ENCODE peak calls at places on chromosomes 5 and 9, in four cellular contexts. Q is IMR-90, A is H9, T is mesenchymal stem cell. O is an unnamed sample.
A peak's percentile ranks its signal among the peaks of the same experiment; 100 is the strongest.

GRCh38 chr9:93577940-93578682 is 1.7 kb downstream of the PHF2 start:
- DNase-seq in Q (no peak), A (no peak), T (no peak), O (peak; percentile 45)

GRCh38 chr9:109110326-109111014 is 9.3 kb downstream of the TMEM245 start:
- DNase-seq in Q (peak; percentile 80), A (no peak), T (peak; percentile 82), O (no peak)

GRCh38 chr5:118796081-118796480 is 192.3 kb downstream of the DTWD2 start:
- DNase-seq in Q (no peak), A (peak; percentile 85), T (no peak), O (peak; percentile 19)

GRCh38 chr5:81980160-81980559 is 8.3 kb downstream of the ATG10 start:
- DNase-seq in Q (no peak), A (no peak), T (no peak), O (no peak)

GRCh38 chr5:111401906-111402305 is 110.4 kb downstream of the STARD4 start:
- DNase-seq in Q (no peak), A (no peak), T (no peak), O (no peak)

GRCh38 chr5:31585519-31586270 is 53.2 kb upstream of the PDZD2 start:
- DNase-seq in Q (peak; percentile 49), A (no peak), T (no peak), O (no peak)

GRCh38 chr5:82387041-82387818 is 109.1 kb upstream of the RPS23 start:
- DNase-seq in Q (peak; percentile 18), A (no peak), T (peak; percentile 26), O (no peak)

GRCh38 chr5:126656397-126657007 is 55.8 kb downstream of the PHAX start:
- DNase-seq in Q (peak; percentile 57), A (no peak), T (peak; percentile 55), O (no peak)

GRCh38 chr5:24110019-24110615 is 534.7 kb downstream of the CDH10 start:
- DNase-seq in Q (no peak), A (no peak), T (peak; percentile 24), O (no peak)

GRCh38 chr5:6675784-6676499 is 37.3 kb upstream of the TENT4A start:
- DNase-seq in Q (no peak), A (no peak), T (no peak), O (no peak)

GRCh38 chr5:97471951-97472350 is 288.9 kb upstream of the RIOK2 start:
- DNase-seq in Q (no peak), A (no peak), T (no peak), O (no peak)

GRCh38 chr5:95884021-95884333 is 61.5 kb upstream of the GLRX start:
- DNase-seq in Q (peak; percentile 68), A (no peak), T (peak; percentile 74), O (no peak)

GRCh38 chr9:124849801-124850200 is 3.5 kb upstream of the WDR38 start:
- DNase-seq in Q (peak; percentile 82), A (no peak), T (peak; percentile 88), O (no peak)

DNA sequence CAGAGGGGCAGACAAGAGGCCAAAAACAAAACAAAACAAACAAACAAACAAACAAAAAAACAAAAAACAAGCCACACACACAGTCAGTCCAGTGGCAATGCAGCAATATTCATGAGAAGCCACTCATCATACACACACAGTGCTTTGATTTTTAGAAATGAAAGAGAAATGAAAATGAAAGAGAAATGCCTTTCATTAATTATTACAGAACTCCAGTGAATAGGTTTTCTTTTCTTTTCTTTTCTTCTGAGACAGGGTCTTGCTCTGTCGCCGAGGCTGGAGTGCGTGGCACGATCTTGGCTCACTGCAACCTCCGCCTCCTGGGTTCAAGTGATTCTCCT is 36.9 kb downstream of the SPRY4 start:
- DNase-seq in Q (no peak), A (no peak), T (no peak), O (no peak)
- H4K8ac ChIP-seq in Q (peak overlapping the region; percentile 45), A (no peak overlapping the region), T (no peak overlapping the region), O (no peak overlapping the region)

DNA sequence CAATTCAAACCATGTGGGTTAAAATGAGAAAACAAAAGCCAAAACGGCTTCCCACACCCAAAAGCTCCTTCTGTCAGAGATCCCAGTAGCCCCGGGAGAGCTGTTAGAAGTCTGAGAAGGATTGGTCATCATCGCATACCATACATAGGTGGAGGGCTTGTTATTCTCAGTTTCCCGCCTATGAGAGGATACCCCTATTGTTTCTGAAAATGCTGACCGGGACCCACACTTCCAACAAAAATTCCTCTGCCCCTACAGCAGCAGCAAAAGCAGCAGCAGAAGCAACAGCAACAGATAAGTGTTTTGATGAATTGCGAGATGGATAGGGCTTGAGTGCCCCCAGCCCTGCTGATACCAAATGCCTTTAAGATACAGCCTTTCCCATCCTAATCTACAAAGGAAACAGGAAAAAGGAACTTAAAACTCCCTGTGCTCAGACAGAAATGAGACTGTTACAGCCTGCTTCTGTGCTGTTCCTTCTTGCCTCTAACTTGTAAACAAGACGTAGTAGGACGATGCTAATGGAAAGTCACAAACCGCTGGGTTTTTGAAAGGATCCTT is at the start of gene TEK:
- DNase-seq in Q (peak; percentile 44), A (peak; percentile 47), T (peak; percentile 78), O (peak; percentile 27)
- H4K8ac ChIP-seq in Q (peak within 1 kb of the TSS; percentile 96), A (no peak within 1 kb of the TSS), T (no peak within 1 kb of the TSS), O (no peak within 1 kb of the TSS)

GRCh38 chr5:150454492-150455229 is 5.1 kb upstream of the RPS14 start:
- DNase-seq in Q (no peak), A (no peak), T (no peak), O (no peak)

GRCh38 chr5:150458819-150459557 is 9.4 kb upstream of the RPS14 start:
- DNase-seq in Q (peak; percentile 38), A (peak; percentile 76), T (peak; percentile 45), O (no peak)

GRCh38 chr5:150460781-150461180 is 11.2 kb upstream of the RPS14 start:
- DNase-seq in Q (no peak), A (no peak), T (no peak), O (no peak)

GRCh38 chr5:150457562-150458240 is 8.2 kb upstream of the RPS14 start:
- DNase-seq in Q (no peak), A (no peak), T (no peak), O (no peak)

GRCh38 chr5:150457112-150457511 is 7.6 kb upstream of the RPS14 start:
- DNase-seq in Q (no peak), A (peak; percentile 40), T (no peak), O (no peak)
- H4K8ac ChIP-seq in Q (peak overlapping the region; percentile 39), A (no peak overlapping the region), T (no peak overlapping the region), O (no peak overlapping the region)

GRCh38 chr5:137888875-137889759 is at the start of gene PKD2L2:
- DNase-seq in Q (peak; percentile 64), A (peak; percentile 81), T (no peak), O (peak; percentile 87)

GRCh38 chr5:137890850-137891249 is 1.6 kb downstream of the PKD2L2 start:
- DNase-seq in Q (no peak), A (no peak), T (no peak), O (no peak)

GRCh38 chr5:137888489-137888874 is 775 bp upstream of the PKD2L2 start:
- DNase-seq in Q (no peak), A (no peak), T (no peak), O (no peak)

GRCh38 chr5:137891849-137892248 is 2.6 kb downstream of the PKD2L2 start:
- DNase-seq in Q (no peak), A (no peak), T (no peak), O (no peak)

GRCh38 chr5:137887831-137888230 is 1.4 kb upstream of the PKD2L2 start:
- DNase-seq in Q (no peak), A (no peak), T (no peak), O (no peak)
- H4K8ac ChIP-seq in Q (no peak overlapping the region), A (no peak overlapping the region), T (no peak overlapping the region), O (no peak overlapping the region)

GRCh38 chr5:71452876-71453275 is 2.6 kb upstream of the BDP1 start:
- DNase-seq in Q (no peak), A (no peak), T (no peak), O (no peak)

GRCh38 chr5:71455427-71456361 is at the start of gene BDP1:
- DNase-seq in Q (peak; percentile 93), A (peak; percentile 96), T (peak; percentile 95), O (peak; percentile 99)

GRCh38 chr5:71457106-71457505 is 1.7 kb downstream of the BDP1 start:
- DNase-seq in Q (no peak), A (no peak), T (no peak), O (no peak)

GRCh38 chr5:71456362-71456743 is 902 bp downstream of the BDP1 start:
- DNase-seq in Q (no peak), A (no peak), T (no peak), O (no peak)

DNA sequence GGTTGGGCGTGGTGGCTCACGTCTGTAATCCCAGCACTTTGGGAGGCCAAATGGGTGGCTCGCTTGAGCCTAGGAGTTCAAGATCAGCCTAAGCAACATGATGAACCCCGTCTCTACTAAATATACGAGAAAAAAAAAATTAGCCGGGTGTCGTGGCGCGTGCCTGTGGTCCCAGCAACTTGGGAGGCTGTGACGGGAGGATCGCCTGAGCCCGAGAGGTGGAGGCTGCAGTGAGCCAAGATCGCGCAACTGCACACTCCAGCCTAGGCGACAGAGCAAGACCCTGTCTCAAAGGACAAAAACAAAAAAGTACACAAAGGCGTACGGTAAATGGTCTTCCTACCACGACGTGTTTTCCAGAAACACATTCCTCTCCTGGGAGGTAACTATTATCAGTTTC is 538 bp upstream of the BDP1 start:
- DNase-seq in Q (no peak), A (no peak), T (no peak), O (no peak)
- H4K8ac ChIP-seq in Q (peak overlapping the region; percentile 89), A (no peak overlapping the region), T (peak overlapping the region; percentile 80), O (peak overlapping the region; percentile 12)

GRCh38 chr5:179437341-179438001 is 92.2 kb upstream of the ADAMTS2 start:
- DNase-seq in Q (no peak), A (no peak), T (no peak), O (no peak)
- H4K8ac ChIP-seq in Q (no peak overlapping the region), A (no peak overlapping the region), T (no peak overlapping the region), O (peak overlapping the region; percentile 65)

GRCh38 chr5:112860929-112861637 is at the start of gene SRP19:
- DNase-seq in Q (peak; percentile 98), A (peak; percentile 96), T (peak; percentile 98), O (peak; percentile 90)
- H4K8ac ChIP-seq in Q (peak within 1 kb of the TSS; percentile 98), A (no peak within 1 kb of the TSS), T (peak within 1 kb of the TSS; percentile 58), O (peak within 1 kb of the TSS; percentile 96)

DNA sequence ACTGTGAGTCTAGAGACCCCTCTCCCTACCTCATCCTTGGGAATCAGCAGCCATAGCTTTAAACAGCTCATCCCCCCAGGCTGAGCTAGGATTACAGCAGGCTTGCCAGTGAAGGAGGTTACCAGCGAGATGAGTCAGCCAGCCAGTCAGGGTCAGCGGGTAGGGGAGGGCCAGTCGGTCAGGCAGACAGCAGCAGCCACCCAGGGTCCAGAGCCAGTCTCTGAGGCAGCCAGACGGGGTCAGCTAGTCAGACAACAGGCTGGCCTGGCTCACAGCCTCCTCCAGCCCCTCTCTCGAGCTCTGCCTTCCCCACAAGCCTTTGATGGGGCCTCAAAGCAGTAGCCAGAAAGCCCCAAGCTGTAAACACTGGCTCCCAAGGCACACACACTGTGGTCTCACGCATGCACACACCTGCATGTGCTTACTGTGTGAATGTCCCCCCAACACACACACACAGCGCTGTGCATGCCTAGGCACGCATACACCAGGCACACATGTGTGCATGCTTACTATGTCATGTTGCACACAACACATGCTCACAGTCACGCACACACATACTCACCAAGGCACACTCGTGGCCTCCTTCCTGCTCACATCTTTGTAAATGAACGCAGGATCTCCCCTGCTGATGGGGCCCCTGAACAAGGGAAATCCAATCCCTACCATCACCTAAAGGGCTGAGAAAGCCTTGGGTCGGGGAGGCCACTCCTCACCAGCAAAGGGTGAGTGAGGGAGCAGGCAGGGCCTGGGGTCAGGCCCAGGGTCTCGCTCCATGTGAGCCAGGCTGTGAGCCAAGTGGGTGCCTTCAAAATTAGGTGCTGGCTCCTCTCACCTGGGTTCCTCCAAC is 28.2 kb upstream of the CPLX2 start:
- DNase-seq in Q (peak; percentile 80), A (peak; percentile 56), T (peak; percentile 70), O (no peak)
- H4K8ac ChIP-seq in Q (no peak overlapping the region), A (no peak overlapping the region), T (no peak overlapping the region), O (no peak overlapping the region)